ENCODE peak calls at places on chromosomes 6 and 20, in eight cellular contexts. Y is dermis blood vessel endothelial cell; N is bronchial epithelial cell; X is neural crest cell; U is endothelial cell; S is activated T-helper 1 cell treated with anti-CD3 and anti-CD28 coated beads, Interleukin-2, amount 50 U/mL, for 16 hours; M is fibroblast of the conjunctiva; B is activated CD4-positive, alpha-beta T cell treated with anti-CD3 and anti-CD28 coated beads, Interleukin-2, amount 10 ng/mL, durations not matched to agents 7 days and 5 days. V is an unnamed sample.

GRCh38 chr20:46520540-46520939 is 7.2 kb upstream of the ZNF334 start:
- DNase-seq in Y (no peak), N (no peak), X (no peak), U (no peak), S (no peak), M (no peak), B (no peak), V (no peak)

GRCh38 chr6:29673161-29673560 is 7.8 kb downstream of the ZFP57 start:
- DNase-seq in Y (no peak), N (no peak), X (no peak), U (no peak), S (no peak), M (no peak), B (no peak), V (no peak)

GRCh38 chr6:14353263-14353662 is 235.7 kb downstream of the CD83 start:
- DNase-seq in Y (no peak), N (peak; percentile 59), X (no peak), U (no peak), S (no peak), M (no peak), B (no peak), V (no peak)

GRCh38 chr6:85460951-85461805 is 11.3 kb downstream of the NT5E start:
- DNase-seq in Y (peak; percentile 73), N (no peak), X (no peak), U (no peak), S (no peak), M (no peak), B (peak; percentile 77), V (no peak)

GRCh38 chr6:106448000-106448426 is 87.5 kb downstream of the CRYBG1 start:
- DNase-seq in Y (peak; percentile 18), N (no peak), X (no peak), U (no peak), S (no peak), M (no peak), B (peak; percentile 37), V (no peak)

GRCh38 chr20:35055445-35056276 is 36.9 kb downstream of the TRPC4AP start:
- DNase-seq in Y (peak; percentile 14), N (no peak), X (no peak), U (no peak), S (no peak), M (peak; percentile 4), B (no peak), V (no peak)

GRCh38 chr20:23869520-23869919 is 10.0 kb downstream of the CST5 start:
- DNase-seq in Y (no peak), N (no peak), X (no peak), U (no peak), S (no peak), M (no peak), B (no peak), V (no peak)

GRCh38 chr20:58753929-58754551 is 61.4 kb downstream of the NPEPL1 start:
- DNase-seq in Y (no peak), N (no peak), X (no peak), U (no peak), S (no peak), M (no peak), B (no peak), V (no peak)

GRCh38 chr6:24630861-24631505 is 15.0 kb downstream of the KIAA0319 start:
- DNase-seq in Y (no peak), N (no peak), X (no peak), U (no peak), S (no peak), M (no peak), B (no peak), V (no peak)

GRCh38 chr20:20360464-20360863 is 7.4 kb upstream of the INSM1 start:
- DNase-seq in Y (peak; percentile 73), N (peak; percentile 53), X (peak; percentile 41), U (peak; percentile 62), S (no peak), M (peak; percentile 49), B (peak; percentile 38), V (peak; percentile 69)

GRCh38 chr6:134537146-134537555 is 219.2 kb upstream of the SGK1 start:
- DNase-seq in Y (peak; percentile 45), N (peak; percentile 100), X (no peak), U (no peak), S (no peak), M (peak; percentile 46), B (no peak), V (peak; percentile 94)

GRCh38 chr6:134529921-134530320 is 212.0 kb upstream of the SGK1 start:
- DNase-seq in Y (no peak), N (peak; percentile 82), X (no peak), U (no peak), S (no peak), M (no peak), B (peak; percentile 22), V (no peak)

GRCh38 chr6:116218172-116218633 is 35.7 kb downstream of the TSPYL4 start:
- DNase-seq in Y (peak; percentile 37), N (peak; percentile 46), X (no peak), U (no peak), S (no peak), M (no peak), B (no peak), V (no peak)

GRCh38 chr6:19408331-19408730 is 428.8 kb upstream of the ID4 start:
- DNase-seq in Y (no peak), N (no peak), X (no peak), U (no peak), S (no peak), M (peak; percentile 18), B (no peak), V (no peak)

GRCh38 chr20:36881331-36881730 is 5.4 kb downstream of the TLDC2 start:
- DNase-seq in Y (no peak), N (no peak), X (no peak), U (no peak), S (no peak), M (no peak), B (no peak), V (no peak)

GRCh38 chr6:149651056-149651455 is 2.5 kb upstream of the KATNA1 start:
- DNase-seq in Y (no peak), N (no peak), X (no peak), U (no peak), S (no peak), M (no peak), B (no peak), V (no peak)

GRCh38 chr20:17808357-17808756 is 108.6 kb downstream of the BANF2 start:
- DNase-seq in Y (peak; percentile 21), N (no peak), X (peak; percentile 13), U (no peak), S (no peak), M (peak; percentile 75), B (no peak), V (no peak)

GRCh38 chr20:24998631-24999445 is 6.3 kb upstream of the APMAP start:
- DNase-seq in Y (no peak), N (no peak), X (no peak), U (no peak), S (no peak), M (no peak), B (no peak), V (no peak)

GRCh38 chr6:392441-393390 is 1.2 kb downstream of the IRF4 start:
- DNase-seq in Y (no peak), N (no peak), X (no peak), U (peak; percentile 26), S (no peak), M (no peak), B (peak; percentile 70), V (no peak)

GRCh38 chr20:31473331-31474096 is 1.4 kb downstream of the DEFB124 start:
- DNase-seq in Y (no peak), N (no peak), X (no peak), U (no peak), S (no peak), M (no peak), B (no peak), V (no peak)